ENCODE peak calls at places on chromosome 16, in seven cellular contexts. D is NCI-H510A; M is iris pigment epithelial cell; Q is GM13976; I is SJCRH30; B is stimulated activated CD4-positive, alpha-beta T cell treated with anti-CD3 and anti-CD28 coated beads, Interleukin-15, amount 100 ng/mL, for 48 hours; O is foreskin keratinocyte. L is an unnamed sample.

GRCh38 chr16:23423496-23424049 is 29.4 kb downstream of the COG7 start:
- DNase-seq in Q (no peak), B (no peak), D (no peak), I (peak), M (peak), O (peak), L (no peak)

GRCh38 chr16:6165330-6165984 is 1067.9 kb upstream of the EEF2KMT start:
- DNase-seq in O (peak), Q (no peak), M (peak), I (no peak), D (no peak), B (no peak), L (no peak)

GRCh38 chr16:49602201-49603041 is 228.8 kb downstream of the C16orf78 start:
- DNase-seq in Q (no peak), I (no peak), O (no peak), B (no peak), D (no peak), M (no peak), L (no peak)

GRCh38 chr16:12149971-12150370 is 173.4 kb downstream of the SNX29 start:
- DNase-seq in Q (no peak), D (no peak), O (no peak), I (no peak), B (no peak), M (no peak), L (no peak)

GRCh38 chr16:73172621-73173312 is 124.8 kb upstream of the ZFHX3 start:
- DNase-seq in I (peak), M (peak), D (no peak), B (no peak), Q (no peak), O (peak), L (no peak)

GRCh38 chr16:5428932-5429331 is 331.3 kb upstream of the EEF2KMT start:
- DNase-seq in B (no peak), Q (no peak), M (no peak), I (no peak), O (no peak), D (no peak), L (no peak)

GRCh38 chr16:69444873-69445517 is 20.6 kb downstream of the CYB5B start:
- DNase-seq in M (peak), I (no peak), Q (no peak), D (no peak), O (no peak), B (no peak), L (no peak)

GRCh38 chr16:73051903-73052302 is 4.0 kb upstream of the ZFHX3 start:
- DNase-seq in Q (no peak), O (no peak), I (no peak), M (no peak), B (no peak), D (no peak), L (no peak)

GRCh38 chr16:85735225-85735722 is 15.6 kb downstream of the C16orf74 start:
- DNase-seq in I (no peak), Q (peak), D (no peak), M (no peak), O (no peak), B (no peak), L (peak)

GRCh38 chr16:89958068-89958467 is 9.5 kb downstream of the DEF8 start:
- DNase-seq in M (peak), B (no peak), I (peak), O (no peak), Q (no peak), D (no peak), L (no peak)

GRCh38 chr16:23500212-23500865 is 10.0 kb downstream of the GGA2 start:
- DNase-seq in O (no peak), I (no peak), B (no peak), Q (no peak), D (no peak), M (no peak), L (no peak)

GRCh38 chr16:59341368-59341767 is 607.3 kb upstream of the GOT2 start:
- DNase-seq in D (no peak), O (no peak), I (peak), M (no peak), B (no peak), Q (no peak), L (no peak)

GRCh38 chr16:15434425-15435215 is at the start of gene BMERB1:
- DNase-seq in D (peak), O (peak), I (peak), Q (peak), B (peak), M (peak), L (no peak)

GRCh38 chr16:24188143-24188542 is 68.0 kb upstream of the CACNG3 start:
- DNase-seq in Q (no peak), O (no peak), B (no peak), D (no peak), M (no peak), I (peak), L (no peak)

GRCh38 chr16:69930117-69930776 is 20.9 kb upstream of the CLEC18A start:
- DNase-seq in Q (peak), O (peak), B (peak), D (peak), M (peak), I (peak), L (peak)

GRCh38 chr16:14111713-14112538 is 40.8 kb downstream of the MRTFB start:
- DNase-seq in O (peak), D (no peak), Q (no peak), B (no peak), I (no peak), M (peak), L (no peak)

GRCh38 chr16:27922433-27922832 is 141.1 kb downstream of the GSG1L start:
- DNase-seq in Q (no peak), I (peak), B (no peak), D (no peak), M (no peak), O (no peak), L (no peak)

GRCh38 chr16:59412275-59412841 is 678.2 kb upstream of the GOT2 start:
- DNase-seq in M (peak), O (peak), Q (no peak), B (no peak), D (no peak), I (peak), L (no peak)

GRCh38 chr16:83187404-83187803 is 560.6 kb downstream of the CDH13 start:
- DNase-seq in I (no peak), M (peak), O (peak), D (no peak), B (peak), Q (no peak), L (no peak)

GRCh38 chr16:72091217-72091616 is 2.2 kb downstream of the TXNL4B start:
- DNase-seq in I (no peak), M (no peak), B (no peak), D (no peak), O (no peak), Q (no peak), L (no peak)

GRCh38 chr16:55475919-55476318 is 3.1 kb upstream of the MMP2 start:
- DNase-seq in Q (no peak), O (no peak), I (no peak), M (no peak), B (no peak), D (no peak), L (no peak)

GRCh38 chr16:68364601-68364998 is 53.8 kb downstream of the PRMT7 start:
- DNase-seq in D (no peak), Q (no peak), M (peak), B (no peak), O (no peak), I (no peak), L (no peak)

GRCh38 chr16:89193576-89194293 is 6.6 kb downstream of the SLC22A31 start:
- DNase-seq in B (no peak), D (no peak), I (no peak), Q (no peak), O (no peak), M (no peak), L (no peak)

GRCh38 chr16:11328172-11329079 is 16.8 kb upstream of the RMI2 start:
- DNase-seq in I (peak), M (peak), B (peak), Q (peak), O (peak), D (no peak), L (peak)

GRCh38 chr16:85123891-85124635 is 11.8 kb upstream of the CIBAR2 start:
- DNase-seq in M (peak), D (no peak), I (peak), O (peak), Q (no peak), B (no peak), L (no peak)